ENCODE peak calls at places on chromosome 7, in four cellular contexts. P, D, T and Y are unnamed samples.

GRCh38 chr7:149071641-149072437 is 18.7 kb downstream of the ZNF786 start:
- DNase-seq in T (peak), D (peak), P (no peak), Y (no peak)

GRCh38 chr7:2079332-2080068 is 153.2 kb downstream of the MAD1L1 start:
- DNase-seq in D (no peak), P (no peak), T (no peak), Y (no peak)

GRCh38 chr7:100965051-100965722 is 4.2 kb upstream of the MUC12 start:
- DNase-seq in D (no peak), T (no peak), P (no peak), Y (no peak)

GRCh38 chr7:15571303-15571878 is 9.6 kb upstream of the AGMO start:
- DNase-seq in D (no peak), T (no peak), P (peak), Y (no peak)

GRCh38 chr7:149161241-149161848 is 14.1 kb downstream of the ZNF398 start:
- DNase-seq in P (peak), T (no peak), D (peak), Y (no peak)

GRCh38 chr7:93578762-93579161 is 4.2 kb upstream of the CALCR start:
- DNase-seq in D (no peak), P (no peak), T (no peak), Y (no peak)

GRCh38 chr7:24718431-24718831 is 38.8 kb downstream of the GSDME start:
- DNase-seq in T (no peak), P (no peak), D (no peak), Y (no peak)

GRCh38 chr7:131011976-131012375 is 278.0 kb upstream of the KLF14 start:
- DNase-seq in D (no peak), T (no peak), P (peak), Y (no peak)

GRCh38 chr7:23514755-23515154 is 17.0 kb downstream of the TRA2A start:
- DNase-seq in P (no peak), D (peak), T (no peak), Y (no peak)

GRCh38 chr7:103715376-103716110 is 269.5 kb upstream of the SLC26A5 start:
- DNase-seq in P (no peak), T (no peak), D (no peak), Y (no peak)